ENCODE peak calls at places on chromosome 15, in six cellular contexts. N, X, P, B, W and I are unnamed samples.

GRCh38 chr15:29825205-29825604 is 2.9 kb upstream of the TJP1 start:
- DNase-seq in B (no peak), P (no peak), N (no peak), X (no peak), W (no peak), I (no peak)

GRCh38 chr15:99343836-99344551 is 92.7 kb downstream of the LRRC28 start:
- DNase-seq in W (no peak), X (peak), P (no peak), B (peak), N (no peak), I (peak)

GRCh38 chr15:82805994-82806406 is at the start of gene FSD2:
- DNase-seq in B (peak), W (no peak), X (peak), N (peak), P (no peak), I (peak)

GRCh38 chr15:26082069-26082832 is 219.1 kb upstream of the ATP10A start:
- DNase-seq in N (peak), X (peak), P (peak), W (peak), B (peak), I (peak)

GRCh38 chr15:83498801-83499200 is 51.7 kb downstream of the SH3GL3 start:
- DNase-seq in B (no peak), W (no peak), X (no peak), P (no peak), N (no peak), I (no peak)

GRCh38 chr15:25238126-25238525 is 200.7 kb downstream of the UBE3A start:
- DNase-seq in B (no peak), X (peak), W (no peak), N (no peak), P (no peak), I (no peak)

GRCh38 chr15:52343831-52344230 is 48.2 kb upstream of the MYO5C start:
- DNase-seq in B (no peak), N (no peak), X (no peak), P (no peak), W (no peak), I (no peak)

GRCh38 chr15:92848464-92848851 is 51.7 kb upstream of the CHD2 start:
- DNase-seq in W (no peak), N (no peak), X (no peak), P (no peak), B (no peak), I (no peak)

GRCh38 chr15:38620851-38621594 is 56.4 kb upstream of the RASGRP1 start:
- DNase-seq in X (no peak), N (no peak), B (no peak), P (no peak), W (no peak), I (no peak)

GRCh38 chr15:75577401-75578205 is 1.5 kb downstream of the PTPN9 start:
- DNase-seq in W (peak), N (no peak), B (no peak), X (no peak), P (peak), I (no peak)

GRCh38 chr15:58003810-58004209 is 61.7 kb downstream of the ALDH1A2 start:
- DNase-seq in N (no peak), P (no peak), X (no peak), B (no peak), W (no peak), I (no peak)

GRCh38 chr15:38758001-38758400 is 193.4 kb upstream of the RASGRP1 start:
- DNase-seq in P (no peak), B (no peak), X (no peak), W (no peak), N (no peak), I (peak)

GRCh38 chr15:44183363-44183762 is 11.7 kb downstream of the FRMD5 start:
- DNase-seq in B (no peak), N (no peak), W (no peak), X (no peak), P (no peak), I (no peak)

GRCh38 chr15:58932791-58933310 is 628 bp downstream of the SLTM start:
- DNase-seq in W (no peak), B (no peak), X (no peak), N (no peak), P (no peak), I (peak)

GRCh38 chr15:88249220-88249619 is 7.3 kb downstream of the NTRK3 start:
- DNase-seq in W (no peak), X (no peak), N (no peak), B (no peak), P (no peak), I (no peak)

GRCh38 chr15:84817461-84818081 is 415 bp downstream of the ALPK3 start:
- DNase-seq in X (no peak), W (peak), B (no peak), N (no peak), P (no peak), I (no peak)

GRCh38 chr15:64837502-64837901 is 4.2 kb upstream of the PLEKHO2 start:
- DNase-seq in N (no peak), B (no peak), W (no peak), X (no peak), P (no peak), I (no peak)

GRCh38 chr15:29309139-29309538 is 39.5 kb upstream of the NSMCE3 start:
- DNase-seq in W (no peak), X (no peak), P (no peak), B (no peak), N (no peak), I (no peak)

GRCh38 chr15:101183226-101183925 is 68.5 kb downstream of the CHSY1 start:
- DNase-seq in B (no peak), W (no peak), N (no peak), P (no peak), X (no peak), I (no peak)

GRCh38 chr15:89332446-89332845 is 2.2 kb downstream of the POLG start:
- DNase-seq in N (no peak), P (no peak), B (no peak), X (no peak), W (no peak), I (peak)

GRCh38 chr15:60362318-60363023 is 35.3 kb downstream of the ANXA2 start:
- DNase-seq in B (no peak), W (no peak), N (no peak), P (no peak), X (no peak), I (no peak)

GRCh38 chr15:35458176-35458856 is 87.6 kb downstream of the DPH6 start:
- DNase-seq in P (no peak), X (no peak), W (no peak), B (no peak), N (no peak), I (no peak)

GRCh38 chr15:70361106-70361505 is 263.4 kb upstream of the TLE3 start:
- DNase-seq in X (no peak), B (no peak), N (no peak), W (no peak), P (no peak), I (no peak)

GRCh38 chr15:62071711-62072308 is 5.0 kb downstream of the C2CD4A start:
- DNase-seq in N (peak), P (no peak), X (no peak), B (no peak), W (no peak), I (no peak)

GRCh38 chr15:80673561-80674244 is 21.4 kb upstream of the ABHD17C start:
- DNase-seq in B (no peak), W (no peak), P (no peak), N (no peak), X (no peak), I (no peak)